ENCODE peak calls at places on chromosomes 11 and 22, in seven cellular contexts. One of them, this sample, is unnamed.

GRCh38 chr11:123197711-123198110 is 2.7 kb upstream of the CLMP start:
- DNase-seq in cardiac septum: no peak
- DNase-seq in mammary epithelial cell: peak
- DNase-seq in stomach: no peak
- DNase-seq in MCF 10A: peak
- DNase-seq in astrocyte of the spinal cord: no peak
- DNase-seq in stimulated activated CD8-positive, alpha-beta memory T cell treated with anti-CD3 and anti-CD28 coated beads, Interleukin-4, amount 100 ng/mL, for 4 hours: no peak
- DNase-seq in this sample: no peak

GRCh38 chr11:86069408-86070086 is 663 bp upstream of the PICALM start:
- DNase-seq in stimulated activated CD8-positive, alpha-beta memory T cell treated with anti-CD3 and anti-CD28 coated beads, Interleukin-4, amount 100 ng/mL, for 4 hours: no peak
- DNase-seq in stomach: no peak
- DNase-seq in astrocyte of the spinal cord: peak
- DNase-seq in mammary epithelial cell: peak
- DNase-seq in MCF 10A: peak
- DNase-seq in cardiac septum: no peak
- DNase-seq in this sample: peak

GRCh38 chr11:120065176-120065575 is 72.7 kb downstream of the TRIM29 start:
- DNase-seq in stimulated activated CD8-positive, alpha-beta memory T cell treated with anti-CD3 and anti-CD28 coated beads, Interleukin-4, amount 100 ng/mL, for 4 hours: no peak
- DNase-seq in astrocyte of the spinal cord: no peak
- DNase-seq in cardiac septum: no peak
- DNase-seq in stomach: no peak
- DNase-seq in mammary epithelial cell: no peak
- DNase-seq in MCF 10A: no peak
- DNase-seq in this sample: no peak

GRCh38 chr11:70544774-70545625 is 146.7 kb downstream of the CTTN start:
- DNase-seq in astrocyte of the spinal cord: peak
- DNase-seq in stomach: no peak
- DNase-seq in cardiac septum: no peak
- DNase-seq in MCF 10A: no peak
- DNase-seq in mammary epithelial cell: no peak
- DNase-seq in stimulated activated CD8-positive, alpha-beta memory T cell treated with anti-CD3 and anti-CD28 coated beads, Interleukin-4, amount 100 ng/mL, for 4 hours: no peak
- DNase-seq in this sample: no peak

GRCh38 chr11:28621648-28622215 is 513.5 kb downstream of the METTL15 start:
- DNase-seq in stomach: peak
- DNase-seq in mammary epithelial cell: no peak
- DNase-seq in MCF 10A: no peak
- DNase-seq in astrocyte of the spinal cord: peak
- DNase-seq in stimulated activated CD8-positive, alpha-beta memory T cell treated with anti-CD3 and anti-CD28 coated beads, Interleukin-4, amount 100 ng/mL, for 4 hours: no peak
- DNase-seq in cardiac septum: no peak
- DNase-seq in this sample: peak

GRCh38 chr11:2540521-2541320 is 95.9 kb downstream of the KCNQ1 start:
- DNase-seq in astrocyte of the spinal cord: no peak
- DNase-seq in cardiac septum: peak
- DNase-seq in stomach: no peak
- DNase-seq in stimulated activated CD8-positive, alpha-beta memory T cell treated with anti-CD3 and anti-CD28 coated beads, Interleukin-4, amount 100 ng/mL, for 4 hours: no peak
- DNase-seq in MCF 10A: no peak
- DNase-seq in mammary epithelial cell: no peak
- DNase-seq in this sample: no peak

GRCh38 chr11:84227970-84228369 is 941.8 kb upstream of the CCDC90B start:
- DNase-seq in stomach: no peak
- DNase-seq in mammary epithelial cell: no peak
- DNase-seq in MCF 10A: no peak
- DNase-seq in cardiac septum: no peak
- DNase-seq in stimulated activated CD8-positive, alpha-beta memory T cell treated with anti-CD3 and anti-CD28 coated beads, Interleukin-4, amount 100 ng/mL, for 4 hours: no peak
- DNase-seq in astrocyte of the spinal cord: no peak
- DNase-seq in this sample: no peak

GRCh38 chr11:35554491-35555237 is 29.2 kb upstream of the PAMR1 start:
- DNase-seq in cardiac septum: no peak
- DNase-seq in MCF 10A: no peak
- DNase-seq in stimulated activated CD8-positive, alpha-beta memory T cell treated with anti-CD3 and anti-CD28 coated beads, Interleukin-4, amount 100 ng/mL, for 4 hours: no peak
- DNase-seq in stomach: no peak
- DNase-seq in astrocyte of the spinal cord: peak
- DNase-seq in mammary epithelial cell: no peak
- DNase-seq in this sample: no peak

GRCh38 chr22:41445171-41446056 is 1.2 kb downstream of the TOB2 start:
- DNase-seq in stimulated activated CD8-positive, alpha-beta memory T cell treated with anti-CD3 and anti-CD28 coated beads, Interleukin-4, amount 100 ng/mL, for 4 hours: no peak
- DNase-seq in mammary epithelial cell: peak
- DNase-seq in MCF 10A: peak
- DNase-seq in astrocyte of the spinal cord: peak
- DNase-seq in stomach: peak
- DNase-seq in cardiac septum: peak
- DNase-seq in this sample: peak

GRCh38 chr11:34840736-34841386 is 75.3 kb downstream of the APIP start:
- DNase-seq in stomach: peak
- DNase-seq in cardiac septum: no peak
- DNase-seq in MCF 10A: peak
- DNase-seq in mammary epithelial cell: peak
- DNase-seq in stimulated activated CD8-positive, alpha-beta memory T cell treated with anti-CD3 and anti-CD28 coated beads, Interleukin-4, amount 100 ng/mL, for 4 hours: no peak
- DNase-seq in astrocyte of the spinal cord: no peak
- DNase-seq in this sample: peak

GRCh38 chr11:118514103-118514502 is 13.2 kb upstream of the TTC36 start:
- DNase-seq in astrocyte of the spinal cord: no peak
- DNase-seq in stimulated activated CD8-positive, alpha-beta memory T cell treated with anti-CD3 and anti-CD28 coated beads, Interleukin-4, amount 100 ng/mL, for 4 hours: no peak
- DNase-seq in mammary epithelial cell: no peak
- DNase-seq in MCF 10A: no peak
- DNase-seq in cardiac septum: no peak
- DNase-seq in stomach: no peak
- DNase-seq in this sample: no peak

This sample was measured in endothelial cell of umbilical vein.